ENCODE peak calls at places on chromosome X, in five cellular contexts. A is GM12878, O is fibroblast of lung, E is upper lobe of right lung, J is breast epithelium. C is an unnamed sample.

GRCh38 chrX:20312018-20312417 is 45.3 kb upstream of the RPS6KA3 start:
- DNase-seq in A (no peak), O (no peak), E (no peak), J (no peak), C (no peak)

GRCh38 chrX:40127052-40127451 is 29.3 kb upstream of the BCOR start:
- DNase-seq in A (no peak), O (no peak), E (no peak), J (no peak), C (no peak)

GRCh38 chrX:16977771-16978170 is 31.3 kb downstream of the REPS2 start:
- DNase-seq in A (no peak), O (no peak), E (no peak), J (no peak), C (no peak)

GRCh38 chrX:68083510-68083909 is 349.8 kb downstream of the OPHN1 start:
- DNase-seq in A (no peak), O (peak), E (no peak), J (no peak), C (no peak)

GRCh38 chrX:10512258-10512657 is 108.1 kb downstream of the MID1 start:
- DNase-seq in A (no peak), O (peak), E (no peak), J (no peak), C (peak)

GRCh38 chrX:46710425-46710824 is 48.5 kb downstream of the SLC9A7 start:
- DNase-seq in A (no peak), O (peak), E (no peak), J (no peak), C (peak)

GRCh38 chrX:56765816-56766553 is 36.9 kb downstream of the NBDY start:
- DNase-seq in A (no peak), O (no peak), E (peak), J (no peak), C (no peak)

GRCh38 chrX:10011261-10011931 is 44.2 kb downstream of the CLDN34 start:
- DNase-seq in A (peak), O (peak), E (no peak), J (no peak), C (peak)

GRCh38 chrX:40570346-40571093 is 10.2 kb upstream of the ATP6AP2 start:
- DNase-seq in A (peak), O (no peak), E (no peak), J (no peak), C (no peak)

GRCh38 chrX:637660-638481 is 7.3 kb downstream of the SHOX start:
- DNase-seq in A (no peak), O (no peak), E (peak), J (no peak), C (no peak)

GRCh38 chrX:17077349-17077748 is 130.9 kb downstream of the REPS2 start:
- DNase-seq in A (no peak), O (no peak), E (no peak), J (no peak), C (no peak)

GRCh38 chrX:125326599-125326998 is 6.9 kb downstream of the TEX13C start:
- DNase-seq in A (no peak), O (no peak), E (no peak), J (no peak), C (no peak)

GRCh38 chrX:119948381-119948780 is 4.8 kb upstream of the NKAP start:
- DNase-seq in A (no peak), O (no peak), E (no peak), J (no peak), C (no peak)

GRCh38 chrX:109812236-109812635 is 79.2 kb upstream of the ACSL4 start:
- DNase-seq in A (no peak), O (no peak), E (no peak), J (no peak), C (no peak)

GRCh38 chrX:6187256-6187655 is 41.4 kb downstream of the NLGN4X start:
- DNase-seq in A (no peak), O (no peak), E (no peak), J (no peak), C (no peak)
- H3K4me3 ChIP-seq in A (no peak), O (no peak), E (no peak), J (no peak), C (no peak)

GRCh38 chrX:38375888-38376287 is 23.5 kb downstream of the OTC start:
- DNase-seq in A (no peak), O (no peak), E (no peak), J (no peak), C (peak)
- TF ChIP-seq CTCF in A (peak), O (peak), E (peak), J (peak), C (peak)

DNA sequence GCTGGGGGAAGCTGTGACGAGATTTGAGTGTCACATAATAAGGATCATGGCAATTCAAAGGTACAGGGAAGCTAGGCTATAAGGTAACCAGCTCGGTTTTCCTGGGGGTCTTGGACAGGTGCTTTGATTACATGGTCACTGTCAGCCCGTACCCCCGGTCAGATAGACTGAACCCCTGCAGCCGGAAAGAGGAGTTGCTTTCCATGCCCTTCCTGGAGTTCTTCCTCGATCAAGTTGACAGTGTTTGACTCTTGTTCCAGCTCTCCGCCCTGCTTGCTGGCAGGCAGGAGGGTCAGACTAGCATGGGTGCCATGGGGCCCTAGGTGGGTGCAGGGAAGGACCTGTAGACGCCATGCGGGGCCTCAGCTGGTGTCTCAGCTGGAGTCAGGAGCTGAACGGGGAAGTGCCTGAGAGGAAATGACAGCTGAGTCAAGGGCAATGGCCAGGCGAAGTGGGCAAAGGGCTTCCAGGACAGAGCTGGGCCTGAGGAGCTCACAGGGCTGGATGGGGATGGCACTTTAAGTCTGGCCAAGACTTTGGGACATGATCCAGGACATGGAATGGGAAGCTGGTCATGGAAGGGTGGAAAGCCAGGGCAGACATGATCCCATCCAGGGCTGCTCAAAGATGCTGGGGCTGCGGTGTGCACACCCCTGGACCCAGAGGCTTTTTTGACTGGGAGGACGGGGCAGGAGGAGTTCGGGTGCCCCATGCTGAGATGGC is 1.6 kb downstream of the TMEM187 start:
- DNase-seq in A (no peak), O (no peak), E (no peak), J (no peak), C (no peak)
- H3K27ac ChIP-seq in A (peak), O (no peak), E (peak), J (peak), C (no peak)

GRCh38 chrX:93346309-93346708 is 327.1 kb downstream of the NAP1L3 start:
- DNase-seq in A (no peak), O (no peak), E (no peak), J (no peak), C (no peak)
- H3K4me3 ChIP-seq in A (no peak), O (no peak), E (no peak), J (no peak), C (no peak)

GRCh38 chrX:123860983-123861382 is 1.1 kb downstream of the XIAP start:
- DNase-seq in A (no peak), O (no peak), E (no peak), J (no peak), C (peak)

GRCh38 chrX:123860506-123860840 is 620 bp downstream of the XIAP start:
- DNase-seq in A (peak), O (no peak), E (no peak), J (no peak), C (no peak)

GRCh38 chrX:123859828-123860505 is at the start of gene XIAP:
- DNase-seq in A (peak), O (peak), E (peak), J (peak), C (peak)

GRCh38 chrX:123854329-123854728 is 5.5 kb upstream of the XIAP start:
- DNase-seq in A (no peak), O (peak), E (no peak), J (no peak), C (peak)

DNA sequence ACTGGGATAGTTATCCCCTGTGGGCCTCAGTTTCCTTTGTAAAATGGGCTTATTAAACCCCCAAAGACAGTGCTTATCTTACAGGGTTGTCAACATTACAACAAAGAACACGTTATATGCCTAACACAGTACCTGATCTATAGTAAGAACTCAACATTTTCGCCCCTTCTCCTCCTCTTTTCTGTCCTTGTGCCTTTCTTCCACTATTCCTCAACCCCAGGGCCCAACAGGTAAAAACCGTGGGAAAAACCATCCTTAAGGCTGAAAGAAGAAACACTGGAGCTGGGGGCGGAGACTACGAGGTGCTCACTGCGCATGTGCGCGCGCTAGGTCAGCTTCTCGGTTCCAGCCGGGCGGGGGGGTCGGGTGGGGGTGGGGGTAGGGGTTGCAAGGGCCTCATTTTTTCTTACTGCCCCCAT is 435 bp upstream of the XIAP start:
- DNase-seq in A (peak), O (no peak), E (no peak), J (no peak), C (no peak)
- TF ChIP-seq CTCF in A (no peak), O (no peak), E (no peak), J (no peak), C (no peak)

DNA sequence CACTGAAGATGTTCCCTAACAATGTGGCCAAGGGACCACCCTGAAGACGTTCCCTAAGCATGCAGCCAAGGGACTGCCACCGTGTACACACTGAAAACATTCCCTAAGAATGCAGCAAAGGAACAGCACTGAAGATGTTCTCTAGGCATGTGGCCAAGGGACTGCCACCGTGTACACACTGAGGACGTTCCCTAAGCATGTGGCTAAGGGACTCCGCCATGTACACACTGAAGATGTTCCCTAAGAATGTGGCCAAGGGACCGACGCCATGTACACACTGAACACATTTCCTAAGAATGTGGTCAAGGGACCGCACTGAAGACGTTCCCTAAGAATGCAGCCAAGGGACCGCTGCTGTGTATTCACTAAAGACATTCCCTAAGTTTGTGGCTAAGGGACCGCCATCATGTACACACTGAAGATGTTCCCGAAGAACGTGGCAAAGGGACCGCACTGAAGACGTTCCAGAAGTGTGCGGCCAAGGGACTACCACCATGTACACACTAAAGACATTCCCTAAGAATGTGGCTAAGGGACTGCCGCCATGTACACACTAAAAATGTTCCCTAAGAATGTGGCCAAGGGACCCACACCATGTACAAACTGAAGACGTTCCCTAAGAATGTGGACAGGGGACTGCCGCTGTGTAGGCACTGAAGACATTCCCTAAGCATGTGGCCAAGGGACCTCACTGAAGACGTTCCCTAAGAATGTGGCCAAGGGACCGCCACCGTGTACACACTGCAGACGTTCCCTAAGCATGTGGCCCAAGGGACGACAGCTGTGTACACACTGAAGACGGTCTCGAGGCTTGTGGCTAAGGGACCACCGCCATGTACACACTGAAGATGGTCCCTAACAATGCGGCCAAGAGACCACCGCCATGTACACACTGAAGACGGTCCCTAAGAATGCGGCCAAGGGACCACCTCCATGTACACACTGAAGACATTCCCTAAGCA is 54.8 kb downstream of the DHRSX start:
- DNase-seq in A (no peak), O (no peak), E (peak), J (no peak), C (no peak)
- H3K27ac ChIP-seq in A (no peak), O (no peak), E (no peak), J (no peak), C (no peak)

DNA sequence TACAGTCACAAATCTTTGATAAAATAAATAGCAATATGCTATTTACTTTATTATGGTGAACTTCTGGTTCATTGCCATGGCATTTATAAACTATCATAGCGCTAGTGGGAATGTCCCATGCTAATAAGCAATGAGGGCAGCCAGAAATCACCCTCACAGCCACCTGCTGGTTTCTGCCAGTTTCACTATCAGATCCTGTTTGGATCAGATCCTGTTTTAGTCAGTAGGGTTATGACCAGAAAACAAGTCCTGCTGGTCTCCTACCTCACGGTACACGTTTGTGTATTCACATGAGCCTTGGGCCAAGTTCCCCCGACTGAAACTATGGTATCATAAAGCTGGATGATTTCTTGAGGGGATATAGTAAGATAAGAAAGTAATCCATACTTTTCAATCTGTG is 17.7 kb downstream of the FOXR2 start:
- DNase-seq in A (peak), O (no peak), E (no peak), J (no peak), C (no peak)
- H3K4me3 ChIP-seq in A (no peak), O (no peak), E (no peak), J (no peak), C (no peak)

C was measured in brain microvascular endothelial cell.